ENCODE peak calls at places on chromosome X, in six cellular contexts. H is K562, M is SK-N-SH, Q is H1, J is HepG2, S is GM12878. K is an unnamed sample. For H3K27me3, the result is how much of the 10 kb centered on the place peaks cover.

GRCh38 chrX:109635151-109635550 is 10.2 kb upstream of the KCNE5 start:
- DNase-seq in H (peak), J (no peak), Q (no peak), S (no peak), M (peak), K (peak)

GRCh38 chrX:150989420-150989819 is 6.3 kb downstream of the HMGB3 start:
- DNase-seq in S (no peak), Q (no peak), H (no peak), M (no peak), J (no peak), K (no peak)

GRCh38 chrX:120604359-120604782 is 470 bp downstream of the MCTS1 start:
- DNase-seq in S (no peak), Q (no peak), M (peak), J (peak), H (peak), K (peak)

GRCh38 chrX:1316527-1316926 is 20.1 kb upstream of the IL3RA start:
- DNase-seq in H (no peak), M (no peak), Q (no peak), S (no peak), J (no peak), K (no peak)

GRCh38 chrX:48901069-48901468 is 3.3 kb downstream of the PQBP1 start:
- DNase-seq in Q (no peak), J (no peak), H (peak), M (no peak), S (no peak), K (no peak)

GRCh38 chrX:53077207-53078197 is 4.7 kb upstream of the TSPYL2 start:
- DNase-seq in S (no peak), M (no peak), J (no peak), Q (no peak), H (peak), K (no peak)

GRCh38 chrX:77731821-77732419 is 54.1 kb downstream of the ATRX start:
- DNase-seq in H (no peak), M (no peak), Q (no peak), J (peak), S (no peak), K (no peak)

GRCh38 chrX:14095702-14096101 is 66.0 kb upstream of the GEMIN8 start:
- DNase-seq in J (peak), S (peak), Q (peak), M (peak), H (peak), K (peak)

GRCh38 chrX:37712458-37712857 is 26.9 kb downstream of the XK start:
- DNase-seq in S (no peak), M (no peak), J (no peak), Q (no peak), H (no peak), K (no peak)

GRCh38 chrX:129678176-129678880 is 23.6 kb upstream of the APLN start:
- DNase-seq in Q (no peak), S (no peak), J (no peak), M (peak), H (no peak), K (no peak)

GRCh38 chrX:65985922-65986588 is 53.8 kb downstream of the VSIG4 start:
- DNase-seq in M (peak), S (peak), J (peak), H (peak), Q (no peak), K (peak)

GRCh38 chrX:71652405-71652804 is 14.9 kb upstream of the LOC101059915 start:
- DNase-seq in H (peak), S (no peak), J (peak), Q (peak), M (peak), K (peak)

GRCh38 chrX:26653050-26653449 is 437.1 kb downstream of the MAGEB5 start:
- DNase-seq in Q (no peak), M (no peak), J (no peak), H (no peak), S (no peak), K (no peak)

GRCh38 chrX:49061490-49061889 is 2.7 kb downstream of the CCDC120 start:
- DNase-seq in Q (no peak), J (no peak), H (no peak), S (no peak), M (no peak), K (no peak)

GRCh38 chrX:119228506-119229290 is 7.4 kb upstream of the PGRMC1 start:
- DNase-seq in S (no peak), H (no peak), J (no peak), M (no peak), Q (no peak), K (no peak)

GRCh38 chrX:154321624-154322023 is 26.0 kb downstream of the TKTL1 start:
- DNase-seq in H (peak), J (peak), S (no peak), Q (no peak), M (no peak), K (no peak)

GRCh38 chrX:54825716-54826428 is 18.3 kb downstream of the MAGED2 start:
- DNase-seq in S (no peak), M (no peak), J (no peak), Q (no peak), H (no peak), K (no peak)

GRCh38 chrX:41971346-41971745 is 48.0 kb upstream of the CASK start:
- DNase-seq in H (no peak), J (no peak), Q (no peak), S (no peak), M (no peak), K (no peak)

GRCh38 chrX:10722804-10723364 is 102.5 kb upstream of the MID1 start:
- DNase-seq in M (peak), S (no peak), J (no peak), H (peak), Q (peak), K (no peak)

GRCh38 chrX:13658602-13659001 is 5.7 kb downstream of the TCEANC start:
- DNase-seq in J (peak), M (peak), Q (no peak), H (peak), S (no peak), K (peak)

GRCh38 chrX:10608099-10608498 is 12.3 kb downstream of the MID1 start:
- DNase-seq in M (no peak), H (no peak), J (no peak), S (no peak), Q (no peak), K (no peak)

GRCh38 chrX:7334253-7334935 is 186.4 kb upstream of the PUDP start:
- DNase-seq in M (no peak), J (no peak), S (no peak), Q (no peak), H (no peak), K (no peak)

GRCh38 chrX:107549504-107549903 is 78.8 kb upstream of the PRPS1 start:
- DNase-seq in M (no peak), S (no peak), H (no peak), Q (no peak), J (no peak), K (no peak)

GRCh38 chrX:102154218-102154860 is 1.4 kb downstream of the BEX5 start:
- DNase-seq in S (no peak), Q (peak), J (no peak), H (no peak), M (peak), K (no peak)

GRCh38 chrX:120022763-120023162 is 54.7 kb downstream of the RHOXF2B start:
- DNase-seq in M (no peak), S (no peak), J (no peak), H (no peak), Q (no peak), K (no peak)

GRCh38 chrX:82087699-82088098 is 885.8 kb downstream of the SH3BGRL start:
- DNase-seq in H (no peak), Q (no peak), J (no peak), S (no peak), M (no peak), K (no peak)

GRCh38 chrX:80174925-80175574 is 160.5 kb downstream of the TBX22 start:
- DNase-seq in H (no peak), M (no peak), J (no peak), S (no peak), Q (no peak), K (no peak)

GRCh38 chrX:77446840-77447239 is 349 bp upstream of the FGF16 start:
- DNase-seq in Q (peak), J (no peak), M (no peak), H (no peak), S (no peak), K (no peak)

GRCh38 chrX:15376956-15377355 is 7.3 kb downstream of the VEGFD start:
- DNase-seq in J (no peak), S (no peak), H (no peak), Q (no peak), M (no peak), K (no peak)

GRCh38 chrX:3262906-3263305 is 83.5 kb downstream of the MXRA5 start:
- DNase-seq in J (peak), H (no peak), Q (no peak), S (no peak), M (no peak), K (no peak)

GRCh38 chrX:45716747-45717146 is 516.1 kb upstream of the DIPK2B start:
- DNase-seq in H (no peak), M (no peak), Q (no peak), S (no peak), J (no peak), K (no peak)

GRCh38 chrX:13101439-13102139 is 57.2 kb upstream of the FAM9C start:
- DNase-seq in J (no peak), H (peak), S (no peak), M (no peak), Q (no peak), K (peak)

GRCh38 chrX:2635366-2635765 is 55.7 kb upstream of the CD99 start:
- DNase-seq in J (no peak), M (no peak), S (no peak), H (no peak), Q (no peak), K (no peak)

GRCh38 chrX:135530097-135530496 is 9.6 kb downstream of the INTS6L start:
- DNase-seq in S (no peak), Q (no peak), H (no peak), J (no peak), M (no peak), K (no peak)

GRCh38 chrX:81261576-81261975 is 59.7 kb downstream of the SH3BGRL start:
- DNase-seq in H (no peak), S (no peak), M (no peak), J (peak), Q (no peak), K (no peak)

DNA sequence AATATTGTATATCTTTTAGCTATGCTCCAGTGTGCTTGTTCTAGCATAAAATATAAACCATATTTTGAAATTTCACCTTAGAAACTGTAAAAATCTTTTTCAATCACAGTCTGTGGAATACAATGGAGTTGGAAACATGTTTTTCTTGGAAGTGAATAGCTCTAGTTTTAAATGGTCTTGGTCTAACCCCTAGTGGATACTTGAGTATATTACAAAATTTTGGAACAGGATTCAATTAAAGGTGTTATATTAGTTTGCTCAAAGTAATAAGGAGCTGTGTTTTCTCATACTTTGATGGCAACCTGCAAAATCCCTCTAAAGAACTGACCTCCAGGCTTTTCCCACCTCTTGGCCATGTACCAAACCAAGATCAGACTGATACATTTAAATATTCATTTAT is 48.2 kb downstream of the STK26 start:
- DNase-seq in M (peak), S (no peak), J (peak), H (no peak), Q (no peak), K (no peak)
- TF ChIP-seq CTCF in M (peak), S (no peak), J (peak), H (peak), Q (no peak), K (no peak)

GRCh38 chrX:118226060-118226428 is 109.4 kb upstream of the KLHL13 start:
- DNase-seq in H (peak), M (peak), J (peak), Q (no peak), S (peak), K (no peak)
- TF ChIP-seq GABPA in H (no peak), M (no peak), J (no peak), Q (no peak), S (no peak), K (no peak)

DNA sequence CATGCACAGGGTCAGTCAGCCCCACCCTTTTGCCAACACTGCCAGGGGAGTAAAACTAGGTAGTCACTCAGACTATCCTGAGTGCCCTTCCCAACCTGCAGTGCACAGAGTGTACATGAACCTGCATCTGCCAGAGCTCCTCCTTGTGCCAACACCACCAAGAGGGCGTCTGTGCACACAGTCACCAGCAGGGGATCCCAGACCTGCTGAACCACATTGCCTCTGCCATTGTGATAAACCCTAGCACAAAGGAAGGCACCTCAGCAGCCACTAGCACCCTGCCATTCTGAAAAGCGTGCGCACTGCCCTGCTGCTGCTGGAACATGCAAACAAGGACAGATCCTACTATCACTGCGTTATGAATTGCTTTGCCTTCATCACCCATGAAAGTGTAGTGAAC is 247.8 kb upstream of the POU3F4 start:
- DNase-seq in M (no peak), H (no peak), J (no peak), Q (no peak), S (no peak), K (no peak)
- H3K27me3 ChIP-seq in M (under half), H (under half), J (under half), Q (under half), S (under half), K (under half)

DNA sequence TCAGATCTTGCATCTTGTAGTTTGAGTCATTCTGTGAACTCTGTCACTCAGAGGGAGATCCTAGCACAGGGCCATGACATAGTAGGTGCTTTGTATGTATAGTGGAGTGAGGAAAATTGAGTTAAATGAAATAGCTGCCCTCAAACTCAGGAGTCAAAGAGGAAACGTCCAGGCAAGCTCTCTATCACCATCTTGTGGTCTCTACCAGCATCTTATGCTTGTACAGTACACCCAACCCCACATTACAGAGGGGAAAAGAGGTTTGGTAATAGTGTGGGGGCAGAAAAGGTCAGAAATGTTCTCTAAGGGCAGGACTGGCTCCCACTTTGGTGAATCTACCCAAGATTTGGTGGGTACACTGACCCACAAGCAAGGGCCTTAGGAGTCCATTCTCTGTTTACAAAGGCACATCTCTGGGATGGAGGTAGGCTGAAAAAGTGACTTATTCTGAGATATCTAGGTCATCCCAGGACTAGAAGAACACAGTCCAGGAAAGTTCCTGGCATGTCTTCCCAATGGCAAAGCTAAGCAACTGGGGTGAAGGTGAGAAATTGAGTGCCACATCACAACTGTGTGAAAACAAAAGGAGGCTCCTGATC is 131.8 kb downstream of the OR13H1 start:
- DNase-seq in H (peak), M (peak), J (peak), S (no peak), Q (no peak), K (no peak)
- TF ChIP-seq CTCF in H (peak), M (peak), J (peak), S (peak), Q (peak), K (peak)